ENCODE peak calls at places on chromosomes 13 and 19, in eight cellular contexts. One of them, this sample, is unnamed.

GRCh38 chr13:29496241-29496712 is 99.2 kb downstream of the SLC7A1 start:
- DNase-seq in IMR-90: no peak
- DNase-seq in ascending aorta: peak
- DNase-seq in cardiac muscle cell: peak
- DNase-seq in colonic mucosa: no peak
- DNase-seq in BE2C: no peak
- DNase-seq in endothelial cell: no peak
- DNase-seq in H9: no peak
- DNase-seq in this sample: no peak

GRCh38 chr19:16369306-16369663 is 44.7 kb downstream of the KLF2 start:
- DNase-seq in IMR-90: no peak
- DNase-seq in ascending aorta: no peak
- DNase-seq in cardiac muscle cell: no peak
- DNase-seq in colonic mucosa: no peak
- DNase-seq in BE2C: no peak
- DNase-seq in endothelial cell: no peak
- DNase-seq in H9: no peak
- DNase-seq in this sample: no peak

GRCh38 chr19:6709549-6709948 is 10.9 kb downstream of the C3 start:
- DNase-seq in IMR-90: no peak
- DNase-seq in ascending aorta: no peak
- DNase-seq in cardiac muscle cell: no peak
- DNase-seq in colonic mucosa: no peak
- DNase-seq in BE2C: no peak
- DNase-seq in endothelial cell: no peak
- DNase-seq in H9: no peak
- DNase-seq in this sample: no peak

GRCh38 chr19:5321851-5322681 is 18.5 kb downstream of the PTPRS start:
- DNase-seq in IMR-90: no peak
- DNase-seq in ascending aorta: no peak
- DNase-seq in cardiac muscle cell: no peak
- DNase-seq in colonic mucosa: peak
- DNase-seq in BE2C: peak
- DNase-seq in endothelial cell: no peak
- DNase-seq in H9: no peak
- DNase-seq in this sample: no peak

GRCh38 chr19:3518669-3519068 is 12.6 kb downstream of the FZR1 start:
- DNase-seq in IMR-90: no peak
- DNase-seq in ascending aorta: no peak
- DNase-seq in cardiac muscle cell: no peak
- DNase-seq in colonic mucosa: no peak
- DNase-seq in BE2C: no peak
- DNase-seq in endothelial cell: no peak
- DNase-seq in H9: no peak
- DNase-seq in this sample: no peak

GRCh38 chr19:35908977-35909683 is 1.0 kb upstream of the TYROBP start:
- DNase-seq in IMR-90: no peak
- DNase-seq in ascending aorta: peak
- DNase-seq in cardiac muscle cell: no peak
- DNase-seq in colonic mucosa: peak
- DNase-seq in BE2C: no peak
- DNase-seq in endothelial cell: no peak
- DNase-seq in H9: no peak
- DNase-seq in this sample: no peak

GRCh38 chr13:109773276-109773675 is 13.1 kb downstream of the IRS2 start:
- DNase-seq in IMR-90: no peak
- DNase-seq in ascending aorta: no peak
- DNase-seq in cardiac muscle cell: no peak
- DNase-seq in colonic mucosa: no peak
- DNase-seq in BE2C: no peak
- DNase-seq in endothelial cell: no peak
- DNase-seq in H9: no peak
- DNase-seq in this sample: no peak

GRCh38 chr13:31199849-31200635 is at the start of gene B3GLCT:
- DNase-seq in IMR-90: peak
- DNase-seq in ascending aorta: no peak
- DNase-seq in cardiac muscle cell: peak
- DNase-seq in colonic mucosa: peak
- DNase-seq in BE2C: peak
- DNase-seq in endothelial cell: peak
- DNase-seq in H9: peak
- DNase-seq in this sample: peak

GRCh38 chr13:113930711-113931637 is 42.9 kb downstream of the C13orf46 start:
- DNase-seq in IMR-90: no peak
- DNase-seq in ascending aorta: no peak
- DNase-seq in cardiac muscle cell: no peak
- DNase-seq in colonic mucosa: no peak
- DNase-seq in BE2C: no peak
- DNase-seq in endothelial cell: no peak
- DNase-seq in H9: peak
- DNase-seq in this sample: no peak

GRCh38 chr13:99354371-99354951 is 47.3 kb upstream of the GPR183 start:
- DNase-seq in IMR-90: no peak
- DNase-seq in ascending aorta: no peak
- DNase-seq in cardiac muscle cell: no peak
- DNase-seq in colonic mucosa: no peak
- DNase-seq in BE2C: no peak
- DNase-seq in endothelial cell: no peak
- DNase-seq in H9: no peak
- DNase-seq in this sample: no peak

GRCh38 chr19:4455742-4456565 is 1.6 kb downstream of the UBXN6 start:
- DNase-seq in IMR-90: peak
- DNase-seq in ascending aorta: no peak
- DNase-seq in cardiac muscle cell: peak
- DNase-seq in colonic mucosa: no peak
- DNase-seq in BE2C: peak
- DNase-seq in endothelial cell: no peak
- DNase-seq in H9: no peak
- DNase-seq in this sample: peak

GRCh38 chr19:30385666-30386065 is 13.5 kb downstream of the ZNF536 start:
- DNase-seq in IMR-90: no peak
- DNase-seq in ascending aorta: no peak
- DNase-seq in cardiac muscle cell: no peak
- DNase-seq in colonic mucosa: no peak
- DNase-seq in BE2C: no peak
- DNase-seq in endothelial cell: no peak
- DNase-seq in H9: no peak
- DNase-seq in this sample: no peak

GRCh38 chr19:54517483-54517882 is 14.9 kb downstream of the LAIR2 start:
- DNase-seq in IMR-90: peak
- DNase-seq in ascending aorta: no peak
- DNase-seq in cardiac muscle cell: peak
- DNase-seq in colonic mucosa: peak
- DNase-seq in BE2C: no peak
- DNase-seq in endothelial cell: peak
- DNase-seq in H9: peak
- DNase-seq in this sample: no peak

GRCh38 chr13:55563267-55563666 is 1577.5 kb upstream of the PRR20A start:
- DNase-seq in IMR-90: no peak
- DNase-seq in ascending aorta: no peak
- DNase-seq in cardiac muscle cell: no peak
- DNase-seq in colonic mucosa: no peak
- DNase-seq in BE2C: no peak
- DNase-seq in endothelial cell: no peak
- DNase-seq in H9: no peak
- DNase-seq in this sample: no peak

GRCh38 chr13:55554741-55555140 is 1586.0 kb upstream of the PRR20A start:
- DNase-seq in IMR-90: no peak
- DNase-seq in ascending aorta: no peak
- DNase-seq in cardiac muscle cell: no peak
- DNase-seq in colonic mucosa: no peak
- DNase-seq in BE2C: no peak
- DNase-seq in endothelial cell: no peak
- DNase-seq in H9: no peak
- DNase-seq in this sample: no peak

DNA sequence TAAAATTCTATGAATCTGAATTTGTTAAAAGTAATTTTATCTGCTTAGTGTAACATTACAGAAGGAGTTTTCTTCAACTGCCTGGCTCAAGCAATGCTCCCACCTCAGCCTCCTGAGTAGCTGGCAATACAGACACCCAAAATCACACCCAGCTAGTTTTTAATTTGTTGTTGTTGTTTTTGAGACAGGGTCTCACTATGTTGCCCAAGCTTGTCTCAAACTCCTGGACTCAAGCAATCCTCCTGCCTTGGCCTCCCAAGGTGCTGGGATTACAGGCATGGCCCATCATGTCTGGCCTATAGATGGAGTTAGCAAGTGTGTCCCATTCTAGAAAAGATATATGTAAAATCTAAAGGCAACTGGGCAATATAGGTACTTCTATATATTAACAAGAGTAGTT is 1580.4 kb upstream of the PRR20A start:
- DNase-seq in IMR-90: no peak
- DNase-seq in ascending aorta: no peak
- DNase-seq in cardiac muscle cell: no peak
- DNase-seq in colonic mucosa: no peak
- DNase-seq in BE2C: no peak
- DNase-seq in endothelial cell: no peak
- DNase-seq in H9: no peak
- DNase-seq in this sample: no peak
- TF ChIP-seq CTCF in IMR-90: no peak
- TF ChIP-seq CTCF in ascending aorta: no peak
- TF ChIP-seq CTCF in cardiac muscle cell: no peak
- TF ChIP-seq CTCF in colonic mucosa: no peak
- TF ChIP-seq CTCF in BE2C: no peak
- TF ChIP-seq CTCF in endothelial cell: no peak
- TF ChIP-seq CTCF in H9: no peak
- TF ChIP-seq CTCF in this sample: no peak

GRCh38 chr13:93243375-93244063 is 16.9 kb downstream of the GPC6 start:
- DNase-seq in IMR-90: no peak
- DNase-seq in ascending aorta: no peak
- DNase-seq in cardiac muscle cell: no peak
- DNase-seq in colonic mucosa: no peak
- DNase-seq in BE2C: no peak
- DNase-seq in endothelial cell: no peak
- DNase-seq in H9: no peak
- DNase-seq in this sample: no peak

GRCh38 chr13:93244918-93245280 is 18.3 kb downstream of the GPC6 start:
- DNase-seq in IMR-90: peak
- DNase-seq in ascending aorta: no peak
- DNase-seq in cardiac muscle cell: peak
- DNase-seq in colonic mucosa: no peak
- DNase-seq in BE2C: no peak
- DNase-seq in endothelial cell: no peak
- DNase-seq in H9: no peak
- DNase-seq in this sample: no peak

GRCh38 chr13:93248627-93249047 is 22.0 kb downstream of the GPC6 start:
- DNase-seq in IMR-90: peak
- DNase-seq in ascending aorta: no peak
- DNase-seq in cardiac muscle cell: peak
- DNase-seq in colonic mucosa: no peak
- DNase-seq in BE2C: peak
- DNase-seq in endothelial cell: peak
- DNase-seq in H9: peak
- DNase-seq in this sample: no peak

GRCh38 chr13:93246069-93246468 is 19.5 kb downstream of the GPC6 start:
- DNase-seq in IMR-90: no peak
- DNase-seq in ascending aorta: no peak
- DNase-seq in cardiac muscle cell: no peak
- DNase-seq in colonic mucosa: no peak
- DNase-seq in BE2C: no peak
- DNase-seq in endothelial cell: no peak
- DNase-seq in H9: no peak
- DNase-seq in this sample: no peak

DNA sequence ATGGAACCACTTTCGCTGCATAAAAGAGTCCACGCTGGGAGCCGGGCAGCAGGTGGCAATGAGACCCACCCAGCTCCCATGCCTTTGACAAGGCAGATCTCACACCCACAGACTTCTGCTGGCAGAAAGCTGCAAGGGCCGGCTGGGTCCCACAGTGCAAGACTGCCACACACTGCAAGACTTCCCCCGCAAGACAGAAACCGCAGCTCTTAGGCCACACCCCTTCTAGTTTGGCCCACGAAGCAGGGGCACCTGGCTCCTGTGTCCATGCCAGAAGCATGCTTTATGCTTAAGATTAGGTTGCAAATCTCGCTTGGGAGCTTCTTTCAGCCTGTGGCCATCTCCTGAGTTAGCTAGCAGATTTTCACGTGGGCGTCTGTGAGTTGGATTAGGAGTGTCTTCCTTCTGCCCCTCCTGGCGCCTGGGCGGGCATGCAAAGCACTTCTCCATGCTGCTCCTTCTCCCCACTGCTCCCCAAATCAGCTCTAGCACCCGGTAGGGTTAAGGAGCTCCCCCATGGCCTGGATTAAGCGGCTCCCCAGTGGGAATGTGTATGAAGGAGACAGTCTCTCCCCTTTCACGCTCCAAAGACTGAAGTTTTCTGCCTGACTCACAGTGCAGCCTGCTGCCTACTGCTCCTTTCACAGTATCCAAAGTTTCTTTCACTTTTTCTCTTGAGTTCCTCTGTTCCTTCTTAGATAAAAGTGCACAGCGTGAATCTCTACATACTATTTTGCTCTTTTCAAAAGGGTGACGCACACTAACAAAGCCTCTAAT is 17.7 kb downstream of the GPC6 start:
- DNase-seq in IMR-90: peak
- DNase-seq in ascending aorta: no peak
- DNase-seq in cardiac muscle cell: peak
- DNase-seq in colonic mucosa: no peak
- DNase-seq in BE2C: peak
- DNase-seq in endothelial cell: no peak
- DNase-seq in H9: no peak
- DNase-seq in this sample: no peak
- TF ChIP-seq CTCF in IMR-90: peak
- TF ChIP-seq CTCF in ascending aorta: no peak
- TF ChIP-seq CTCF in cardiac muscle cell: no peak
- TF ChIP-seq CTCF in colonic mucosa: no peak
- TF ChIP-seq CTCF in BE2C: no peak
- TF ChIP-seq CTCF in endothelial cell: no peak
- TF ChIP-seq CTCF in H9: no peak
- TF ChIP-seq CTCF in this sample: no peak

GRCh38 chr19:12610540-12611360 is at the start of the genes ZNF490 and ZNF791:
- DNase-seq in IMR-90: peak
- DNase-seq in ascending aorta: peak
- DNase-seq in cardiac muscle cell: peak
- DNase-seq in colonic mucosa: peak
- DNase-seq in BE2C: peak
- DNase-seq in endothelial cell: peak
- DNase-seq in H9: peak
- DNase-seq in this sample: peak
- TF ChIP-seq CTCF in IMR-90: peak
- TF ChIP-seq CTCF in ascending aorta: no peak
- TF ChIP-seq CTCF in cardiac muscle cell: peak
- TF ChIP-seq CTCF in colonic mucosa: no peak
- TF ChIP-seq CTCF in BE2C: peak
- TF ChIP-seq CTCF in endothelial cell: no peak
- TF ChIP-seq CTCF in H9: peak
- TF ChIP-seq CTCF in this sample: no peak

DNA sequence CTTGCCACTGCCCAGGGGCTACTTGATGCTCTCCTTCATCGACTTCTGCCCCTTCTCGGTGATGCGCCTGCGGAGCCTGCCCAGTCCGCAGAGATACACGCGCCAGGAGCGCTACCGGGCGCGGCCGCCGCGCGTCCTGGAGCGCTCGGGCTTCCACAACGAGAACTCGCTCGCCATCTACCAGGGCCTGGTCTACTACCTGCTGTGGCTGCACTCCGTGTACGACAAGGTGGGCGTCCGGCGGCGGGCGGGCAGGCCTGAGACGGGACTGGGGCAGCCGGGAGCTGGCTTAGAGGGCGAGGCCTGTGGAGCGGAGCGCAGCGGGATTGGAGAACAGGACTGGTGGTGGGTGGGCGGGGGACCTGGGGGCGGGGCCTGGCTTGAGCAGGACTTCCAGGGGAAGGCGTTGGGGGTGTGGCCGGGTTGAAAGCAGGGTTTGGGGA is 12.7 kb upstream of the PSMD8 start:
- DNase-seq in IMR-90: peak
- DNase-seq in ascending aorta: no peak
- DNase-seq in cardiac muscle cell: peak
- DNase-seq in colonic mucosa: peak
- DNase-seq in BE2C: peak
- DNase-seq in endothelial cell: peak
- DNase-seq in H9: peak
- DNase-seq in this sample: no peak
- TF ChIP-seq CTCF in IMR-90: no peak
- TF ChIP-seq CTCF in ascending aorta: peak
- TF ChIP-seq CTCF in cardiac muscle cell: no peak
- TF ChIP-seq CTCF in colonic mucosa: no peak
- TF ChIP-seq CTCF in BE2C: no peak
- TF ChIP-seq CTCF in endothelial cell: no peak
- TF ChIP-seq CTCF in H9: peak
- TF ChIP-seq CTCF in this sample: no peak

This sample was measured in AG09319.